ENCODE peak calls at places on chromosomes 2 and 18, in four cellular contexts. X is A549, Z is adrenal gland, K is fibroblast of lung. P is an unnamed sample.

GRCh38 chr2:30664761-30665358 is 142.4 kb downstream of the CAPN13 start:
- DNase-seq in X (peak; percentile 91), Z (no peak), K (peak; percentile 98), P (peak; percentile 97)

GRCh38 chr2:239929504-239929903 is 95.6 kb downstream of the NDUFA10 start:
- DNase-seq in X (no peak), Z (no peak), K (no peak), P (no peak)

GRCh38 chr2:200634231-200634964 is 48.6 kb downstream of the AOX1 start:
- DNase-seq in X (no peak), Z (no peak), K (no peak), P (no peak)

GRCh38 chr2:239949079-239949478 is 76.1 kb downstream of the NDUFA10 start:
- DNase-seq in X (no peak), Z (no peak), K (no peak), P (no peak)

GRCh38 chr2:32820701-32821100 is 126.1 kb upstream of the LTBP1 start:
- DNase-seq in X (no peak), Z (no peak), K (no peak), P (no peak)

GRCh38 chr2:2577366-2577765 is 246.3 kb upstream of the MYT1L start:
- DNase-seq in X (no peak), Z (no peak), K (no peak), P (no peak)

GRCh38 chr2:68374184-68374583 is 9.1 kb downstream of the PLEK start:
- DNase-seq in X (no peak), Z (no peak), K (no peak), P (no peak)

GRCh38 chr2:13056259-13056843 is 339.6 kb downstream of the TRIB2 start:
- DNase-seq in X (no peak), Z (no peak), K (peak; percentile 2), P (peak; percentile 45)

GRCh38 chr2:220335591-220335915 is 708.1 kb downstream of the SLC4A3 start:
- DNase-seq in X (no peak), Z (no peak), K (no peak), P (no peak)

GRCh38 chr2:221447310-221447709 is 124.8 kb downstream of the EPHA4 start:
- DNase-seq in X (no peak), Z (no peak), K (peak; percentile 46), P (peak; percentile 78)

GRCh38 chr2:120476141-120476540 is 130.2 kb downstream of the INHBB start:
- DNase-seq in X (no peak), Z (peak; percentile 19), K (peak; percentile 42), P (peak; percentile 69)

GRCh38 chr2:149428783-149429182 is 98.4 kb downstream of the LYPD6 start:
- DNase-seq in X (no peak), Z (no peak), K (no peak), P (no peak)

GRCh38 chr18:74183110-74183509 is 34.8 kb downstream of the TIMM21 start:
- DNase-seq in X (no peak), Z (no peak), K (no peak), P (no peak)

GRCh38 chr2:164314148-164314547 is 307.1 kb downstream of the GRB14 start:
- DNase-seq in X (peak; percentile 6), Z (peak; percentile 10), K (peak; percentile 58), P (peak; percentile 21)

GRCh38 chr2:5995832-5996231 is 303.6 kb downstream of the SOX11 start:
- DNase-seq in X (no peak), Z (no peak), K (peak; percentile 57), P (no peak)

GRCh38 chr18:76442413-76443171 is 52.5 kb downstream of the ZNF516 start:
- DNase-seq in X (no peak), Z (no peak), K (no peak), P (no peak)

GRCh38 chr2:43464546-43464945 is 131.3 kb downstream of the THADA start:
- DNase-seq in X (no peak), Z (no peak), K (no peak), P (no peak)

GRCh38 chr2:127181851-127182250 is 38.2 kb downstream of the CYP27C1 start:
- DNase-seq in X (no peak), Z (no peak), K (no peak), P (no peak)

GRCh38 chr2:241730679-241731293 is 3.6 kb upstream of the D2HGDH start:
- DNase-seq in X (no peak), Z (no peak), K (no peak), P (no peak)

GRCh38 chr18:62957885-62958472 is 242.6 kb downstream of the PHLPP1 start:
- DNase-seq in X (peak; percentile 65), Z (peak; percentile 33), K (peak; percentile 26), P (peak; percentile 69)

GRCh38 chr2:199861116-199861774 is 10.3 kb upstream of the FTCDNL1 start:
- DNase-seq in X (peak; percentile 27), Z (no peak), K (peak; percentile 16), P (peak; percentile 42)

GRCh38 chr2:126513033-126513432 is 142.9 kb upstream of the GYPC start:
- DNase-seq in X (no peak), Z (no peak), K (no peak), P (peak; percentile 32)

GRCh38 chr2:224062481-224063307 is 23.6 kb upstream of the SERPINE2 start:
- DNase-seq in X (no peak), Z (no peak), K (no peak), P (no peak)

GRCh38 chr2:238702276-238702675 is 145.6 kb upstream of the TWIST2 start:
- DNase-seq in X (no peak), Z (no peak), K (no peak), P (no peak)

GRCh38 chr2:168439536-168439935 is 16.5 kb upstream of the CERS6 start:
- DNase-seq in X (no peak), Z (peak; percentile 11), K (peak; percentile 50), P (peak; percentile 36)

GRCh38 chr2:233643128-233643527 is 6.9 kb downstream of the UGT1A10 start:
- DNase-seq in X (peak; percentile 64), Z (no peak), K (peak; percentile 4), P (peak; percentile 49)

GRCh38 chr18:28175930-28176673 is 828 bp downstream of the CDH2 start:
- DNase-seq in X (peak; percentile 45), Z (peak; percentile 35), K (peak; percentile 48), P (peak; percentile 30)

GRCh38 chr2:172098650-172099471 is 3.8 kb downstream of the DLX2 start:
- DNase-seq in X (peak; percentile 77), Z (peak; percentile 63), K (peak; percentile 76), P (peak; percentile 67)

GRCh38 chr2:172095905-172096660 is 6.6 kb downstream of the DLX2 start:
- DNase-seq in X (no peak), Z (no peak), K (no peak), P (no peak)

GRCh38 chr2:172098287-172098649 is 4.4 kb downstream of the DLX2 start:
- DNase-seq in X (no peak), Z (no peak), K (no peak), P (no peak)

GRCh38 chr2:172096661-172097547 is 5.8 kb downstream of the DLX2 start:
- DNase-seq in X (no peak), Z (no peak), K (peak; percentile 56), P (peak; percentile 95)

DNA sequence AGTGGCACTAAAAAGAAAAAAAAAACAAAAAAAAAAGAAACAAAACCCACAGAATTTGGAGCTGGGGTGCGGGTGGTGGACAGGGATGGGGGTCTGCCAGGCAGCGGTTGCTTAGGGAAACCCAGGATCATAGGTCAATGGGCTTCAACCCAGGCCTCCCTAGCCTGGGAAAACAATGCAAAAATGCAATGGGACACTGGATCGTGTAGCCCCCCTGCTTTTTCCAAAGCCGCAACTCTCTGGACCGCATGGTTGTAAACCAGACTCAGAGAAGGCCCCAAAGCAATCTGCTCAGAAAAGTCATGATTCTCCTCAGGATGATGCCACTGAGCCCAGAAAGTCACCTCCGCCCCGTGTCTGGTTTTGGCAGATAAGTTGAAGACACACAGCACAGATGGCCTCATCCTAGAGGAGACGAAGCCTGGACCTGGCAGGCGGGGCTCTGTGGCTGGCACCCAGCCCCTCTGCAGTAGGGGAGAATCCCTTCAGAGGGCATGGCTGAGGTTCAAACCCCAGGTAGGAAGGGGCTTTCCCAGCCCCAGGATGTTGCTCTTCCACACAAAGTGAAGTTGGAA is 5.1 kb downstream of the DLX2 start:
- DNase-seq in X (no peak), Z (no peak), K (no peak), P (peak; percentile 39)
- H3K4me3 ChIP-seq in X (no peak overlapping the region), Z (no peak overlapping the region), K (no peak overlapping the region), P (no peak overlapping the region)

GRCh38 chr18:69651243-69651642 is 250.6 kb downstream of the DOK6 start:
- DNase-seq in X (no peak), Z (no peak), K (no peak), P (no peak)

GRCh38 chr18:69647695-69648094 is 247.0 kb downstream of the DOK6 start:
- DNase-seq in X (no peak), Z (no peak), K (no peak), P (no peak)

GRCh38 chr18:69649678-69650077 is 249.0 kb downstream of the DOK6 start:
- DNase-seq in X (no peak), Z (no peak), K (no peak), P (no peak)

DNA sequence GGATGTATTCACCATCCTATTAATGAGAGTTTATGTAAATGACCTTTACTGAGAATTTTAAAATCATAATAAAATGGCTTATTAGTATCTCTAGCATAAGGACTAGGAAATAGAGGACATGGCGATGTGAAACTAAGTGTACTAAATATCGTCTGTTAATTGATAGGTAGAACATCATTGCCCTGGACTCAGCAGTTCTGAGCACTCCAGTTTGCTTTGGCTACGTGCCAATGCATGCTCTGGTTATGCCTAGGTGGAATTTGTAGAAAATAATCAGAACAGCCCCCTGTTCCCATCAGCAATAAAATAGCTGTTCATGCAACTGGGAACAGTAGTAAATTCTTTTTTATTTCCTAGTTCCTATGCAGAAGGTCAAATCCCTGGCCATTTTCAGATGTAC is 247.8 kb downstream of the DOK6 start:
- DNase-seq in X (no peak), Z (no peak), K (no peak), P (no peak)
- H3K4me3 ChIP-seq in X (no peak overlapping the region), Z (no peak overlapping the region), K (no peak overlapping the region), P (no peak overlapping the region)

DNA sequence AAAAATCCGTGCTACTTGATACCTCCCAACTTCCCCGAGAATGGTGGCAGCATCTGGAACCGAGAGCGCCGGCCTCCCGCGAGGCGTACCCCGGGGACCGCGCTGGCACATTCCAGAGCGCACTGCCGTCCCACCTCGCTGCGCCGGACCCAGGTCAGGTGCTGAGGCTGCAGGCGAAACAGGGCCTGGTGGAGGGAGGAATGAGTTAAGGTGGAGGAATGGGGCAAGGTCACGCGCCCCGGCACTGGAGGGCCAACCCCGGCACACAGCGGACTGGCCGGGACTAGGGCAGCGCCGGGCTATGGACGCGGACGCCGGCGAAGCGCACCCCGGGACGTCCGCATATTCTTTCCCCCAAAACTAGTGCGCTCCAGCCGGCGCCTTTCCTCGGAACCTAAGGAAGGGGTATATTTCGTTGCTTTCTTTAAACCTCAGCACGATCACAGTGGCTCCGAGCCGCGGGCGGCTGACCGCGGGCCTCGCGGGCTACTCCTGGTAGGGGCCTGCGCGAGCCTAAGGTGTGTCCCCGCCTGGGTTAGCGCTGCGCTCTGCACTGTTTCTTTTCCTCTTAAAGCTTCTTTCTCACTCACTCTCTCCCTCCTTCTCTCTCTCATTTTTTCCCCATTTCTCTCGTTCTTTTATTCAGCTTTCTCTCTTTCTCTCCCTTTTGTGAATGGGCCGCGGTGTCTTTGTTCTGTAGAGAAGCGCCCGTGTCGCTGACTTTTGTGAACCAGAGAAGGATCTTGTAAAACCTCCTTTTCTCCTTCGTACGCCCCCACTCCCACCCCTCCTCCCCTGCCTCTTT is 2.1 kb upstream of the OTX1 start:
- DNase-seq in X (no peak), Z (no peak), K (no peak), P (peak; percentile 39)
- H3K4me3 ChIP-seq in X (no peak overlapping the region), Z (no peak overlapping the region), K (no peak overlapping the region), P (peak overlapping the region; percentile 65)

DNA sequence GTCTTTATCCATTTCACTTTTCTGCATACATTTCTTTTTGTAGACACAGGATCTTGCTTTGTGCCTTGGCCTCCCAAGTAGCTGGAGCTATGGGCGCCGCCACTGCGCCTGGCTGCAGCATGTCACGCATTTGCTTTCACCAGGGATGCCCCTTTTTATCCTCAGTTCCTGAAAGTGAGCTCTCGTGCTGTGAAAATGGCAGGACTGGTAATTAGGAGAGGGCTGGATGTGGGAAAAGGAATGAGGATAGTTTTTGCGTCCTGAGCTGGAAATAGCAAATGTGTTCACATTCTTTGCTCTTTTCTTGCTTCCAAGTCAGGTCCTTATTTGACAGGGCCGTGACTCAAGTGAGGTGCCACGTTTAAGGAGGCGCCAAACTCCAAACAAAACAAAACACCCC is 104.6 kb downstream of the LDLRAD4 start:
- DNase-seq in X (no peak), Z (no peak), K (no peak), P (no peak)
- H3K4me3 ChIP-seq in X (no peak overlapping the region), Z (no peak overlapping the region), K (no peak overlapping the region), P (no peak overlapping the region)

P was measured in epithelial cell of esophagus.